ENCODE peak calls at places on chromosomes 4 and X, in ten cellular contexts. One of them, this sample, is unnamed.

GRCh38 chr4:158625544-158625943 is 46.1 kb downstream of the C4orf46 start:
- ATAC-seq in activated CD8-positive, alpha-beta T cell treated with anti-CD3 and anti-CD28 coated beads, Interleukin-2, amount 10 ng/mL, durations not matched to agents 7 days and 5 days: no peak
- ATAC-seq in natural killer cell: no peak
- ATAC-seq in activated CD8-positive, alpha-beta memory T cell treated with anti-CD3 and anti-CD28 coated beads, Interleukin-2, amount 10 ng/mL, durations not matched to agents 7 days and 5 days: no peak
- ATAC-seq in A549: no peak
- ATAC-seq in Right ventricle myocardium inferior: peak
- ATAC-seq in RWPE2: no peak
- ATAC-seq in right cardiac atrium: peak
- ATAC-seq in psoas muscle: peak
- ATAC-seq in GM23338: no peak
- ATAC-seq in this sample: no peak

GRCh38 chrX:51876441-51876840 is 17.0 kb upstream of the MAGED1 start:
- ATAC-seq in activated CD8-positive, alpha-beta T cell treated with anti-CD3 and anti-CD28 coated beads, Interleukin-2, amount 10 ng/mL, durations not matched to agents 7 days and 5 days: no peak
- ATAC-seq in natural killer cell: no peak
- ATAC-seq in activated CD8-positive, alpha-beta memory T cell treated with anti-CD3 and anti-CD28 coated beads, Interleukin-2, amount 10 ng/mL, durations not matched to agents 7 days and 5 days: no peak
- ATAC-seq in A549: no peak
- ATAC-seq in Right ventricle myocardium inferior: no peak
- ATAC-seq in RWPE2: no peak
- ATAC-seq in right cardiac atrium: no peak
- ATAC-seq in psoas muscle: no peak
- ATAC-seq in GM23338: no peak
- ATAC-seq in this sample: no peak

GRCh38 chr4:105149771-105150170 is 3.1 kb downstream of the TET2 start:
- ATAC-seq in activated CD8-positive, alpha-beta T cell treated with anti-CD3 and anti-CD28 coated beads, Interleukin-2, amount 10 ng/mL, durations not matched to agents 7 days and 5 days: no peak
- ATAC-seq in natural killer cell: no peak
- ATAC-seq in activated CD8-positive, alpha-beta memory T cell treated with anti-CD3 and anti-CD28 coated beads, Interleukin-2, amount 10 ng/mL, durations not matched to agents 7 days and 5 days: no peak
- ATAC-seq in A549: no peak
- ATAC-seq in Right ventricle myocardium inferior: no peak
- ATAC-seq in RWPE2: no peak
- ATAC-seq in right cardiac atrium: no peak
- ATAC-seq in psoas muscle: no peak
- ATAC-seq in GM23338: no peak
- ATAC-seq in this sample: no peak

GRCh38 chrX:39852496-39852895 is 245.3 kb downstream of the BCOR start:
- ATAC-seq in activated CD8-positive, alpha-beta T cell treated with anti-CD3 and anti-CD28 coated beads, Interleukin-2, amount 10 ng/mL, durations not matched to agents 7 days and 5 days: no peak
- ATAC-seq in natural killer cell: no peak
- ATAC-seq in activated CD8-positive, alpha-beta memory T cell treated with anti-CD3 and anti-CD28 coated beads, Interleukin-2, amount 10 ng/mL, durations not matched to agents 7 days and 5 days: no peak
- ATAC-seq in A549: no peak
- ATAC-seq in Right ventricle myocardium inferior: no peak
- ATAC-seq in RWPE2: no peak
- ATAC-seq in right cardiac atrium: no peak
- ATAC-seq in psoas muscle: no peak
- ATAC-seq in GM23338: no peak
- ATAC-seq in this sample: no peak

GRCh38 chr4:5701971-5702370 is 6.4 kb downstream of the EVC2 start:
- ATAC-seq in activated CD8-positive, alpha-beta T cell treated with anti-CD3 and anti-CD28 coated beads, Interleukin-2, amount 10 ng/mL, durations not matched to agents 7 days and 5 days: no peak
- ATAC-seq in natural killer cell: no peak
- ATAC-seq in activated CD8-positive, alpha-beta memory T cell treated with anti-CD3 and anti-CD28 coated beads, Interleukin-2, amount 10 ng/mL, durations not matched to agents 7 days and 5 days: no peak
- ATAC-seq in A549: no peak
- ATAC-seq in Right ventricle myocardium inferior: no peak
- ATAC-seq in RWPE2: no peak
- ATAC-seq in right cardiac atrium: no peak
- ATAC-seq in psoas muscle: no peak
- ATAC-seq in GM23338: no peak
- ATAC-seq in this sample: no peak

GRCh38 chr4:42781325-42781724 is 111.2 kb upstream of the GRXCR1 start:
- ATAC-seq in activated CD8-positive, alpha-beta T cell treated with anti-CD3 and anti-CD28 coated beads, Interleukin-2, amount 10 ng/mL, durations not matched to agents 7 days and 5 days: no peak
- ATAC-seq in natural killer cell: no peak
- ATAC-seq in activated CD8-positive, alpha-beta memory T cell treated with anti-CD3 and anti-CD28 coated beads, Interleukin-2, amount 10 ng/mL, durations not matched to agents 7 days and 5 days: no peak
- ATAC-seq in A549: no peak
- ATAC-seq in Right ventricle myocardium inferior: no peak
- ATAC-seq in RWPE2: no peak
- ATAC-seq in right cardiac atrium: no peak
- ATAC-seq in psoas muscle: no peak
- ATAC-seq in GM23338: no peak
- ATAC-seq in this sample: no peak

GRCh38 chr4:55941881-55942280 is 6.9 kb upstream of the CEP135 start:
- ATAC-seq in activated CD8-positive, alpha-beta T cell treated with anti-CD3 and anti-CD28 coated beads, Interleukin-2, amount 10 ng/mL, durations not matched to agents 7 days and 5 days: no peak
- ATAC-seq in natural killer cell: no peak
- ATAC-seq in activated CD8-positive, alpha-beta memory T cell treated with anti-CD3 and anti-CD28 coated beads, Interleukin-2, amount 10 ng/mL, durations not matched to agents 7 days and 5 days: no peak
- ATAC-seq in A549: no peak
- ATAC-seq in Right ventricle myocardium inferior: no peak
- ATAC-seq in RWPE2: no peak
- ATAC-seq in right cardiac atrium: no peak
- ATAC-seq in psoas muscle: no peak
- ATAC-seq in GM23338: no peak
- ATAC-seq in this sample: no peak

GRCh38 chr4:6722891-6723290 is 6.9 kb downstream of the BLOC1S4 start:
- ATAC-seq in activated CD8-positive, alpha-beta T cell treated with anti-CD3 and anti-CD28 coated beads, Interleukin-2, amount 10 ng/mL, durations not matched to agents 7 days and 5 days: no peak
- ATAC-seq in natural killer cell: no peak
- ATAC-seq in activated CD8-positive, alpha-beta memory T cell treated with anti-CD3 and anti-CD28 coated beads, Interleukin-2, amount 10 ng/mL, durations not matched to agents 7 days and 5 days: no peak
- ATAC-seq in A549: no peak
- ATAC-seq in Right ventricle myocardium inferior: no peak
- ATAC-seq in RWPE2: no peak
- ATAC-seq in right cardiac atrium: no peak
- ATAC-seq in psoas muscle: no peak
- ATAC-seq in GM23338: no peak
- ATAC-seq in this sample: no peak

GRCh38 chrX:134999469-134999868 is 8.7 kb downstream of the SMIM10 start:
- ATAC-seq in activated CD8-positive, alpha-beta T cell treated with anti-CD3 and anti-CD28 coated beads, Interleukin-2, amount 10 ng/mL, durations not matched to agents 7 days and 5 days: no peak
- ATAC-seq in natural killer cell: no peak
- ATAC-seq in activated CD8-positive, alpha-beta memory T cell treated with anti-CD3 and anti-CD28 coated beads, Interleukin-2, amount 10 ng/mL, durations not matched to agents 7 days and 5 days: no peak
- ATAC-seq in A549: peak
- ATAC-seq in Right ventricle myocardium inferior: peak
- ATAC-seq in RWPE2: no peak
- ATAC-seq in right cardiac atrium: peak
- ATAC-seq in psoas muscle: peak
- ATAC-seq in GM23338: no peak
- ATAC-seq in this sample: no peak

GRCh38 chr4:54942735-54943134 is 182.7 kb downstream of the KDR start:
- ATAC-seq in activated CD8-positive, alpha-beta T cell treated with anti-CD3 and anti-CD28 coated beads, Interleukin-2, amount 10 ng/mL, durations not matched to agents 7 days and 5 days: peak
- ATAC-seq in natural killer cell: peak
- ATAC-seq in activated CD8-positive, alpha-beta memory T cell treated with anti-CD3 and anti-CD28 coated beads, Interleukin-2, amount 10 ng/mL, durations not matched to agents 7 days and 5 days: no peak
- ATAC-seq in A549: no peak
- ATAC-seq in Right ventricle myocardium inferior: no peak
- ATAC-seq in RWPE2: no peak
- ATAC-seq in right cardiac atrium: no peak
- ATAC-seq in psoas muscle: no peak
- ATAC-seq in GM23338: no peak
- ATAC-seq in this sample: peak

GRCh38 chr4:127505203-127505602 is 127.6 kb upstream of the INTU start:
- ATAC-seq in activated CD8-positive, alpha-beta T cell treated with anti-CD3 and anti-CD28 coated beads, Interleukin-2, amount 10 ng/mL, durations not matched to agents 7 days and 5 days: no peak
- ATAC-seq in natural killer cell: no peak
- ATAC-seq in activated CD8-positive, alpha-beta memory T cell treated with anti-CD3 and anti-CD28 coated beads, Interleukin-2, amount 10 ng/mL, durations not matched to agents 7 days and 5 days: no peak
- ATAC-seq in A549: no peak
- ATAC-seq in Right ventricle myocardium inferior: peak
- ATAC-seq in RWPE2: no peak
- ATAC-seq in right cardiac atrium: peak
- ATAC-seq in psoas muscle: no peak
- ATAC-seq in GM23338: no peak
- ATAC-seq in this sample: no peak

GRCh38 chr4:40363945-40364344 is 28.8 kb downstream of the CHRNA9 start:
- ATAC-seq in activated CD8-positive, alpha-beta T cell treated with anti-CD3 and anti-CD28 coated beads, Interleukin-2, amount 10 ng/mL, durations not matched to agents 7 days and 5 days: no peak
- ATAC-seq in natural killer cell: no peak
- ATAC-seq in activated CD8-positive, alpha-beta memory T cell treated with anti-CD3 and anti-CD28 coated beads, Interleukin-2, amount 10 ng/mL, durations not matched to agents 7 days and 5 days: no peak
- ATAC-seq in A549: no peak
- ATAC-seq in Right ventricle myocardium inferior: no peak
- ATAC-seq in RWPE2: no peak
- ATAC-seq in right cardiac atrium: no peak
- ATAC-seq in psoas muscle: no peak
- ATAC-seq in GM23338: no peak
- ATAC-seq in this sample: no peak

GRCh38 chr4:40292313-40292759 is 42.8 kb upstream of the CHRNA9 start:
- ATAC-seq in activated CD8-positive, alpha-beta T cell treated with anti-CD3 and anti-CD28 coated beads, Interleukin-2, amount 10 ng/mL, durations not matched to agents 7 days and 5 days: no peak
- ATAC-seq in natural killer cell: no peak
- ATAC-seq in activated CD8-positive, alpha-beta memory T cell treated with anti-CD3 and anti-CD28 coated beads, Interleukin-2, amount 10 ng/mL, durations not matched to agents 7 days and 5 days: no peak
- ATAC-seq in A549: peak
- ATAC-seq in Right ventricle myocardium inferior: no peak
- ATAC-seq in RWPE2: no peak
- ATAC-seq in right cardiac atrium: no peak
- ATAC-seq in psoas muscle: no peak
- ATAC-seq in GM23338: peak
- ATAC-seq in this sample: no peak

GRCh38 chr4:26191353-26191752 is 129.5 kb upstream of the RBPJ start:
- ATAC-seq in activated CD8-positive, alpha-beta T cell treated with anti-CD3 and anti-CD28 coated beads, Interleukin-2, amount 10 ng/mL, durations not matched to agents 7 days and 5 days: no peak
- ATAC-seq in natural killer cell: no peak
- ATAC-seq in activated CD8-positive, alpha-beta memory T cell treated with anti-CD3 and anti-CD28 coated beads, Interleukin-2, amount 10 ng/mL, durations not matched to agents 7 days and 5 days: no peak
- ATAC-seq in A549: no peak
- ATAC-seq in Right ventricle myocardium inferior: no peak
- ATAC-seq in RWPE2: no peak
- ATAC-seq in right cardiac atrium: no peak
- ATAC-seq in psoas muscle: no peak
- ATAC-seq in GM23338: no peak
- ATAC-seq in this sample: no peak

GRCh38 chr4:90602728-90603127 is 475.5 kb downstream of the CCSER1 start:
- ATAC-seq in activated CD8-positive, alpha-beta T cell treated with anti-CD3 and anti-CD28 coated beads, Interleukin-2, amount 10 ng/mL, durations not matched to agents 7 days and 5 days: no peak
- ATAC-seq in natural killer cell: no peak
- ATAC-seq in activated CD8-positive, alpha-beta memory T cell treated with anti-CD3 and anti-CD28 coated beads, Interleukin-2, amount 10 ng/mL, durations not matched to agents 7 days and 5 days: no peak
- ATAC-seq in A549: no peak
- ATAC-seq in Right ventricle myocardium inferior: no peak
- ATAC-seq in RWPE2: no peak
- ATAC-seq in right cardiac atrium: no peak
- ATAC-seq in psoas muscle: no peak
- ATAC-seq in GM23338: peak
- ATAC-seq in this sample: no peak

GRCh38 chrX:134572816-134573682 is 85.2 kb downstream of the PLAC1 start:
- ATAC-seq in activated CD8-positive, alpha-beta T cell treated with anti-CD3 and anti-CD28 coated beads, Interleukin-2, amount 10 ng/mL, durations not matched to agents 7 days and 5 days: no peak
- ATAC-seq in natural killer cell: no peak
- ATAC-seq in activated CD8-positive, alpha-beta memory T cell treated with anti-CD3 and anti-CD28 coated beads, Interleukin-2, amount 10 ng/mL, durations not matched to agents 7 days and 5 days: no peak
- ATAC-seq in A549: peak
- ATAC-seq in Right ventricle myocardium inferior: no peak
- ATAC-seq in RWPE2: peak
- ATAC-seq in right cardiac atrium: no peak
- ATAC-seq in psoas muscle: no peak
- ATAC-seq in GM23338: no peak
- ATAC-seq in this sample: no peak

GRCh38 chr4:157076578-157076947 is 613 bp downstream of the GLRB start:
- ATAC-seq in activated CD8-positive, alpha-beta T cell treated with anti-CD3 and anti-CD28 coated beads, Interleukin-2, amount 10 ng/mL, durations not matched to agents 7 days and 5 days: no peak
- ATAC-seq in natural killer cell: no peak
- ATAC-seq in activated CD8-positive, alpha-beta memory T cell treated with anti-CD3 and anti-CD28 coated beads, Interleukin-2, amount 10 ng/mL, durations not matched to agents 7 days and 5 days: no peak
- ATAC-seq in A549: peak
- ATAC-seq in Right ventricle myocardium inferior: no peak
- ATAC-seq in RWPE2: peak
- ATAC-seq in right cardiac atrium: no peak
- ATAC-seq in psoas muscle: no peak
- ATAC-seq in GM23338: peak
- ATAC-seq in this sample: no peak

GRCh38 chr4:118265312-118266144 is 87.3 kb downstream of the PRSS12 start:
- ATAC-seq in activated CD8-positive, alpha-beta T cell treated with anti-CD3 and anti-CD28 coated beads, Interleukin-2, amount 10 ng/mL, durations not matched to agents 7 days and 5 days: peak
- ATAC-seq in natural killer cell: peak
- ATAC-seq in activated CD8-positive, alpha-beta memory T cell treated with anti-CD3 and anti-CD28 coated beads, Interleukin-2, amount 10 ng/mL, durations not matched to agents 7 days and 5 days: peak
- ATAC-seq in A549: peak
- ATAC-seq in Right ventricle myocardium inferior: no peak
- ATAC-seq in RWPE2: peak
- ATAC-seq in right cardiac atrium: peak
- ATAC-seq in psoas muscle: no peak
- ATAC-seq in GM23338: peak
- ATAC-seq in this sample: peak

GRCh38 chr4:168587326-168588125 is 90.7 kb downstream of the PALLD start:
- ATAC-seq in activated CD8-positive, alpha-beta T cell treated with anti-CD3 and anti-CD28 coated beads, Interleukin-2, amount 10 ng/mL, durations not matched to agents 7 days and 5 days: no peak
- ATAC-seq in natural killer cell: no peak
- ATAC-seq in activated CD8-positive, alpha-beta memory T cell treated with anti-CD3 and anti-CD28 coated beads, Interleukin-2, amount 10 ng/mL, durations not matched to agents 7 days and 5 days: no peak
- ATAC-seq in A549: peak
- ATAC-seq in Right ventricle myocardium inferior: peak
- ATAC-seq in RWPE2: peak
- ATAC-seq in right cardiac atrium: peak
- ATAC-seq in psoas muscle: peak
- ATAC-seq in GM23338: no peak
- ATAC-seq in this sample: no peak

GRCh38 chr4:113760094-113760851 is 1.3 kb downstream of the CAMK2D start:
- ATAC-seq in activated CD8-positive, alpha-beta T cell treated with anti-CD3 and anti-CD28 coated beads, Interleukin-2, amount 10 ng/mL, durations not matched to agents 7 days and 5 days: no peak
- ATAC-seq in natural killer cell: no peak
- ATAC-seq in activated CD8-positive, alpha-beta memory T cell treated with anti-CD3 and anti-CD28 coated beads, Interleukin-2, amount 10 ng/mL, durations not matched to agents 7 days and 5 days: no peak
- ATAC-seq in A549: peak
- ATAC-seq in Right ventricle myocardium inferior: no peak
- ATAC-seq in RWPE2: peak
- ATAC-seq in right cardiac atrium: peak
- ATAC-seq in psoas muscle: peak
- ATAC-seq in GM23338: peak
- ATAC-seq in this sample: no peak

GRCh38 chrX:100615015-100615414 is 21.6 kb downstream of the TSPAN6 start:
- ATAC-seq in activated CD8-positive, alpha-beta T cell treated with anti-CD3 and anti-CD28 coated beads, Interleukin-2, amount 10 ng/mL, durations not matched to agents 7 days and 5 days: no peak
- ATAC-seq in natural killer cell: no peak
- ATAC-seq in activated CD8-positive, alpha-beta memory T cell treated with anti-CD3 and anti-CD28 coated beads, Interleukin-2, amount 10 ng/mL, durations not matched to agents 7 days and 5 days: no peak
- ATAC-seq in A549: peak
- ATAC-seq in Right ventricle myocardium inferior: no peak
- ATAC-seq in RWPE2: peak
- ATAC-seq in right cardiac atrium: no peak
- ATAC-seq in psoas muscle: no peak
- ATAC-seq in GM23338: peak
- ATAC-seq in this sample: peak

GRCh38 chrX:121641560-121641959 is 594.1 kb downstream of the GLUD2 start:
- ATAC-seq in activated CD8-positive, alpha-beta T cell treated with anti-CD3 and anti-CD28 coated beads, Interleukin-2, amount 10 ng/mL, durations not matched to agents 7 days and 5 days: no peak
- ATAC-seq in natural killer cell: no peak
- ATAC-seq in activated CD8-positive, alpha-beta memory T cell treated with anti-CD3 and anti-CD28 coated beads, Interleukin-2, amount 10 ng/mL, durations not matched to agents 7 days and 5 days: no peak
- ATAC-seq in A549: no peak
- ATAC-seq in Right ventricle myocardium inferior: no peak
- ATAC-seq in RWPE2: peak
- ATAC-seq in right cardiac atrium: no peak
- ATAC-seq in psoas muscle: no peak
- ATAC-seq in GM23338: no peak
- ATAC-seq in this sample: no peak

GRCh38 chrX:8849945-8850344 is 48.8 kb upstream of the FAM9A start:
- ATAC-seq in activated CD8-positive, alpha-beta T cell treated with anti-CD3 and anti-CD28 coated beads, Interleukin-2, amount 10 ng/mL, durations not matched to agents 7 days and 5 days: no peak
- ATAC-seq in natural killer cell: no peak
- ATAC-seq in activated CD8-positive, alpha-beta memory T cell treated with anti-CD3 and anti-CD28 coated beads, Interleukin-2, amount 10 ng/mL, durations not matched to agents 7 days and 5 days: no peak
- ATAC-seq in A549: peak
- ATAC-seq in Right ventricle myocardium inferior: no peak
- ATAC-seq in RWPE2: no peak
- ATAC-seq in right cardiac atrium: no peak
- ATAC-seq in psoas muscle: no peak
- ATAC-seq in GM23338: peak
- ATAC-seq in this sample: no peak

GRCh38 chrX:135295238-135295943 is 13.9 kb upstream of the ETDC start:
- ATAC-seq in activated CD8-positive, alpha-beta T cell treated with anti-CD3 and anti-CD28 coated beads, Interleukin-2, amount 10 ng/mL, durations not matched to agents 7 days and 5 days: peak
- ATAC-seq in natural killer cell: peak
- ATAC-seq in activated CD8-positive, alpha-beta memory T cell treated with anti-CD3 and anti-CD28 coated beads, Interleukin-2, amount 10 ng/mL, durations not matched to agents 7 days and 5 days: peak
- ATAC-seq in A549: no peak
- ATAC-seq in Right ventricle myocardium inferior: peak
- ATAC-seq in RWPE2: no peak
- ATAC-seq in right cardiac atrium: peak
- ATAC-seq in psoas muscle: no peak
- ATAC-seq in GM23338: peak
- ATAC-seq in this sample: peak

GRCh38 chr4:174707277-174707676 is 121.8 kb downstream of the GLRA3 start:
- ATAC-seq in activated CD8-positive, alpha-beta T cell treated with anti-CD3 and anti-CD28 coated beads, Interleukin-2, amount 10 ng/mL, durations not matched to agents 7 days and 5 days: no peak
- ATAC-seq in natural killer cell: no peak
- ATAC-seq in activated CD8-positive, alpha-beta memory T cell treated with anti-CD3 and anti-CD28 coated beads, Interleukin-2, amount 10 ng/mL, durations not matched to agents 7 days and 5 days: no peak
- ATAC-seq in A549: peak
- ATAC-seq in Right ventricle myocardium inferior: no peak
- ATAC-seq in RWPE2: no peak
- ATAC-seq in right cardiac atrium: no peak
- ATAC-seq in psoas muscle: no peak
- ATAC-seq in GM23338: no peak
- ATAC-seq in this sample: peak

GRCh38 chr4:24550773-24551172 is 33.6 kb downstream of the DHX15 start:
- ATAC-seq in activated CD8-positive, alpha-beta T cell treated with anti-CD3 and anti-CD28 coated beads, Interleukin-2, amount 10 ng/mL, durations not matched to agents 7 days and 5 days: no peak
- ATAC-seq in natural killer cell: no peak
- ATAC-seq in activated CD8-positive, alpha-beta memory T cell treated with anti-CD3 and anti-CD28 coated beads, Interleukin-2, amount 10 ng/mL, durations not matched to agents 7 days and 5 days: no peak
- ATAC-seq in A549: peak
- ATAC-seq in Right ventricle myocardium inferior: no peak
- ATAC-seq in RWPE2: no peak
- ATAC-seq in right cardiac atrium: peak
- ATAC-seq in psoas muscle: peak
- ATAC-seq in GM23338: no peak
- ATAC-seq in this sample: no peak

GRCh38 chrX:65528705-65529340 is 5.8 kb downstream of the LAS1L start:
- ATAC-seq in activated CD8-positive, alpha-beta T cell treated with anti-CD3 and anti-CD28 coated beads, Interleukin-2, amount 10 ng/mL, durations not matched to agents 7 days and 5 days: no peak
- ATAC-seq in natural killer cell: peak
- ATAC-seq in activated CD8-positive, alpha-beta memory T cell treated with anti-CD3 and anti-CD28 coated beads, Interleukin-2, amount 10 ng/mL, durations not matched to agents 7 days and 5 days: peak
- ATAC-seq in A549: peak
- ATAC-seq in Right ventricle myocardium inferior: no peak
- ATAC-seq in RWPE2: peak
- ATAC-seq in right cardiac atrium: peak
- ATAC-seq in psoas muscle: peak
- ATAC-seq in GM23338: peak
- ATAC-seq in this sample: no peak

GRCh38 chr4:78476108-78476704 is 75.4 kb upstream of the ANXA3 start:
- ATAC-seq in activated CD8-positive, alpha-beta T cell treated with anti-CD3 and anti-CD28 coated beads, Interleukin-2, amount 10 ng/mL, durations not matched to agents 7 days and 5 days: no peak
- ATAC-seq in natural killer cell: no peak
- ATAC-seq in activated CD8-positive, alpha-beta memory T cell treated with anti-CD3 and anti-CD28 coated beads, Interleukin-2, amount 10 ng/mL, durations not matched to agents 7 days and 5 days: no peak
- ATAC-seq in A549: no peak
- ATAC-seq in Right ventricle myocardium inferior: no peak
- ATAC-seq in RWPE2: no peak
- ATAC-seq in right cardiac atrium: no peak
- ATAC-seq in psoas muscle: no peak
- ATAC-seq in GM23338: no peak
- ATAC-seq in this sample: no peak

This sample was measured in stimulated activated memory B cell treated with anti-CD40 and anti-IgM and Interleukin-4, amounts not matched to agents 10 μg/mL and 1 μg/mL and 100 μg/mL, for 72 hours.